ENCODE peak calls at places on chromosomes 16 and 17, in eight cellular contexts. Y is right cardiac atrium; R is foreskin keratinocyte; U is activated CD8-positive, alpha-beta T cell treated with anti-CD3 and anti-CD28 coated beads, Interleukin-2, amount 10 ng/mL, durations not matched to agents 7 days and 5 days; Z is left cardiac atrium; G is Panc1; M is CD4-positive, CD25-positive, alpha-beta regulatory T cell; V is lung. E is an unnamed sample.

GRCh38 chr16:854808-855410 is 54.4 kb upstream of the GNG13 start:
- ATAC-seq in U (no peak), Y (no peak), Z (no peak), V (no peak), M (no peak), G (peak; percentile 41), R (no peak), E (no peak)

GRCh38 chr17:50096092-50096491 is 941 bp downstream of the PDK2 start:
- ATAC-seq in V (no peak), G (no peak), U (no peak), Y (peak; percentile 0), R (no peak), Z (no peak), M (no peak), E (no peak)

GRCh38 chr17:44308865-44309264 is 464 bp downstream of the RUNDC3A start:
- ATAC-seq in G (no peak), R (no peak), M (no peak), Z (no peak), V (no peak), Y (peak; percentile 13), U (no peak), E (peak; percentile 5)

GRCh38 chr16:14420721-14421488 is 209.2 kb downstream of the PARN start:
- ATAC-seq in Z (peak; percentile 82), R (no peak), M (no peak), V (no peak), U (no peak), G (no peak), Y (peak; percentile 65), E (no peak)

GRCh38 chr17:66935717-66936116 is 28.8 kb upstream of the CACNG4 start:
- ATAC-seq in Z (no peak), Y (no peak), G (no peak), U (no peak), V (no peak), M (no peak), R (no peak), E (no peak)

GRCh38 chr16:73794936-73795335 is 501.7 kb upstream of the PSMD7 start:
- ATAC-seq in M (no peak), U (no peak), V (no peak), R (no peak), Z (peak; percentile 87), Y (peak; percentile 89), G (no peak), E (no peak)

GRCh38 chr16:49773534-49774486 is 82.1 kb downstream of the ZNF423 start:
- ATAC-seq in V (no peak), Y (peak; percentile 62), Z (no peak), R (no peak), G (no peak), M (no peak), U (no peak), E (no peak)

GRCh38 chr16:66369055-66369592 is 2.6 kb downstream of the CDH5 start:
- ATAC-seq in V (no peak), M (no peak), U (peak; percentile 36), Y (peak; percentile 12), Z (peak; percentile 6), R (no peak), G (no peak), E (no peak)

GRCh38 chr16:64648282-64648681 is 473.6 kb downstream of the CDH11 start:
- ATAC-seq in U (no peak), V (no peak), M (no peak), Y (no peak), Z (no peak), R (no peak), G (no peak), E (no peak)

GRCh38 chr16:56279132-56279531 is 87.8 kb downstream of the GNAO1 start:
- ATAC-seq in U (peak; percentile 97), M (peak; percentile 34), R (peak; percentile 18), Y (no peak), G (no peak), V (peak; percentile 28), Z (peak; percentile 69), E (peak; percentile 92)

GRCh38 chr17:21512307-21513011 is 136.3 kb downstream of the KCNJ12 start:
- ATAC-seq in R (peak; percentile 3), V (no peak), Y (peak; percentile 4), U (no peak), M (no peak), G (no peak), Z (peak; percentile 2), E (peak; percentile 14)

GRCh38 chr16:2204727-2205103 is 539 bp upstream of the MLST8 start:
- ATAC-seq in R (no peak), Z (no peak), G (no peak), V (no peak), M (no peak), U (no peak), Y (peak; percentile 1), E (peak; percentile 0)